ENCODE peak calls at places on chromosomes 12 and 14, in four cellular contexts. P is HT-29; J is skeletal muscle cell; K is CD4-positive, alpha-beta memory T cell. F is an unnamed sample.

GRCh38 chr12:25084816-25085215 is 110.1 kb downstream of the DNAI7 start:
- DNase-seq in P (no peak), J (no peak), K (no peak), F (no peak)

GRCh38 chr14:89775161-89775560 is 179.4 kb downstream of the EFCAB11 start:
- DNase-seq in P (no peak), J (no peak), K (no peak), F (no peak)

GRCh38 chr12:401235-402126 is at the start of gene CCDC77:
- DNase-seq in P (peak), J (peak), K (peak), F (peak)

GRCh38 chr12:75553865-75554555 is 42.6 kb upstream of the KRR1 start:
- DNase-seq in P (no peak), J (no peak), K (no peak), F (no peak)

GRCh38 chr12:66584673-66585072 is 94.2 kb downstream of the GRIP1 start:
- DNase-seq in P (no peak), J (no peak), K (no peak), F (peak)

GRCh38 chr14:22668417-22668816 is 24.3 kb upstream of the OR6J1 start:
- DNase-seq in P (peak), J (peak), K (no peak), F (no peak)

GRCh38 chr14:21917699-21918436 is 244.2 kb upstream of the OR4E1 start:
- DNase-seq in P (peak), J (no peak), K (peak), F (peak)

GRCh38 chr12:104360157-104360556 is 56.6 kb downstream of the EID3 start:
- DNase-seq in P (no peak), J (no peak), K (no peak), F (peak)

GRCh38 chr12:109900752-109901580 is 892 bp downstream of the TCHP start:
- DNase-seq in P (peak), J (no peak), K (no peak), F (peak)

GRCh38 chr14:72182773-72183432 is 250.7 kb downstream of the RGS6 start:
- DNase-seq in P (no peak), J (no peak), K (no peak), F (no peak)

F was measured in A549.